ENCODE peak calls at places on chromosomes 7 and 10, in seven cellular contexts. Y is activated T-cell treated with anti-CD3 and anti-CD28 coated beads for 1 hour; V is GM13976; F is NCI-H82; L is OCI-LY7; G is activated naive CD4-positive, alpha-beta T cell; N is Caco-2. D is an unnamed sample.
A peak's percentile ranks its signal among the peaks of the same experiment; 100 is the strongest.

GRCh38 chr7:98051118-98051744 is 55.4 kb upstream of the LMTK2 start:
- DNase-seq in Y (peak; percentile 39), V (peak; percentile 44), F (peak; percentile 54), L (peak; percentile 59), G (peak; percentile 21), N (peak; percentile 78), D (peak; percentile 50)

GRCh38 chr10:16817125-16818019 is at the start of gene RSU1:
- DNase-seq in Y (peak; percentile 99), V (peak; percentile 98), F (peak; percentile 99), L (peak; percentile 99), G (peak; percentile 100), N (peak; percentile 100), D (peak; percentile 98)

GRCh38 chr10:49628599-49628998 is 14.8 kb downstream of the CHAT start:
- DNase-seq in Y (no peak), V (no peak), F (no peak), L (no peak), G (no peak), N (no peak), D (no peak)

GRCh38 chr7:121372376-121373024 is 23.6 kb downstream of the FAM3C start:
- DNase-seq in Y (no peak), V (peak; percentile 53), F (no peak), L (peak; percentile 59), G (no peak), N (no peak), D (peak; percentile 29)

GRCh38 chr10:107971973-107972372 is 807.5 kb upstream of the SORCS1 start:
- DNase-seq in Y (no peak), V (no peak), F (no peak), L (no peak), G (no peak), N (no peak), D (no peak)

GRCh38 chr7:116859323-116859722 is 3.1 kb upstream of the CAPZA2 start:
- DNase-seq in Y (no peak), V (no peak), F (no peak), L (no peak), G (no peak), N (no peak), D (no peak)

GRCh38 chr10:92240289-92241157 is 50.4 kb downstream of the CPEB3 start:
- DNase-seq in Y (peak; percentile 9), V (peak; percentile 67), F (peak; percentile 74), L (peak; percentile 79), G (no peak), N (peak; percentile 42), D (peak; percentile 80)

GRCh38 chr7:106679153-106679931 is 18.4 kb upstream of the CCDC71L start:
- DNase-seq in Y (no peak), V (peak; percentile 42), F (no peak), L (no peak), G (no peak), N (no peak), D (no peak)

GRCh38 chr10:87864497-87865059 is 1.2 kb downstream of the PTEN start:
- DNase-seq in Y (no peak), V (no peak), F (peak; percentile 58), L (peak; percentile 60), G (no peak), N (peak; percentile 11), D (no peak)

GRCh38 chr10:122056431-122057094 is 67.6 kb downstream of the TACC2 start:
- DNase-seq in Y (no peak), V (no peak), F (no peak), L (no peak), G (no peak), N (no peak), D (no peak)

GRCh38 chr7:112437038-112437437 is 13.2 kb upstream of the IFRD1 start:
- DNase-seq in Y (no peak), V (no peak), F (no peak), L (no peak), G (no peak), N (no peak), D (no peak)

GRCh38 chr10:91347529-91347928 is 62.6 kb upstream of the HECTD2 start:
- DNase-seq in Y (no peak), V (no peak), F (no peak), L (no peak), G (no peak), N (no peak), D (no peak)

GRCh38 chr7:155414508-155414907 is 43.4 kb upstream of the EN2 start:
- DNase-seq in Y (no peak), V (no peak), F (no peak), L (peak; percentile 5), G (no peak), N (no peak), D (no peak)

GRCh38 chr10:119737827-119738226 is 12.0 kb downstream of the INPP5F start:
- DNase-seq in Y (no peak), V (no peak), F (peak; percentile 80), L (no peak), G (no peak), N (peak; percentile 52), D (no peak)

GRCh38 chr10:22314852-22315251 is 1.3 kb upstream of the COMMD3 start:
- DNase-seq in Y (no peak), V (no peak), F (peak; percentile 10), L (no peak), G (no peak), N (no peak), D (no peak)

GRCh38 chr7:19352271-19352670 is 207.1 kb upstream of the FERD3L start:
- DNase-seq in Y (no peak), V (no peak), F (no peak), L (no peak), G (no peak), N (no peak), D (no peak)

GRCh38 chr7:44124822-44125202 is 1.5 kb upstream of the POLD2 start:
- DNase-seq in Y (no peak), V (no peak), F (no peak), L (no peak), G (no peak), N (no peak), D (no peak)

GRCh38 chr7:51700593-51701215 is 384.1 kb upstream of the COBL start:
- DNase-seq in Y (no peak), V (no peak), F (peak; percentile 47), L (no peak), G (no peak), N (no peak), D (no peak)

GRCh38 chr7:155667241-155667849 is 22.9 kb downstream of the RBM33 start:
- DNase-seq in Y (no peak), V (no peak), F (no peak), L (no peak), G (no peak), N (no peak), D (no peak)

GRCh38 chr7:75842836-75843446 is 29.3 kb upstream of the CCL24 start:
- DNase-seq in Y (no peak), V (peak; percentile 64), F (no peak), L (peak; percentile 14), G (no peak), N (no peak), D (no peak)

GRCh38 chr10:71033396-71033980 is 145.1 kb upstream of the PCBD1 start:
- DNase-seq in Y (no peak), V (no peak), F (no peak), L (no peak), G (no peak), N (no peak), D (no peak)

GRCh38 chr10:43045246-43045621 is 31.6 kb upstream of the RET start:
- DNase-seq in Y (no peak), V (no peak), F (no peak), L (no peak), G (no peak), N (no peak), D (no peak)

GRCh38 chr7:19020711-19021110 is 96.7 kb downstream of the TWIST1 start:
- DNase-seq in Y (no peak), V (no peak), F (no peak), L (no peak), G (no peak), N (no peak), D (no peak)

GRCh38 chr7:41847641-41848040 is 144.8 kb upstream of the INHBA start:
- DNase-seq in Y (no peak), V (no peak), F (no peak), L (no peak), G (no peak), N (no peak), D (no peak)

GRCh38 chr7:45224832-45225231 is 67.2 kb downstream of the RAMP3 start:
- DNase-seq in Y (no peak), V (no peak), F (no peak), L (no peak), G (no peak), N (peak; percentile 21), D (no peak)

GRCh38 chr10:99870051-99870730 is 87.8 kb downstream of the ABCC2 start:
- DNase-seq in Y (no peak), V (no peak), F (no peak), L (no peak), G (no peak), N (no peak), D (no peak)

GRCh38 chr7:23893172-23893941 is 183.3 kb downstream of the STK31 start:
- DNase-seq in Y (no peak), V (no peak), F (no peak), L (no peak), G (no peak), N (no peak), D (no peak)

GRCh38 chr10:103765981-103766380 is 89.4 kb downstream of the SH3PXD2A start:
- DNase-seq in Y (peak; percentile 79), V (no peak), F (no peak), L (peak; percentile 28), G (peak; percentile 70), N (no peak), D (no peak)

GRCh38 chr7:32045228-32045627 is 25.0 kb downstream of the PDE1C start:
- DNase-seq in Y (no peak), V (no peak), F (no peak), L (no peak), G (no peak), N (no peak), D (no peak)

GRCh38 chr7:122143376-122143750 is 686 bp downstream of the AASS start:
- DNase-seq in Y (no peak), V (peak; percentile 20), F (peak; percentile 46), L (no peak), G (no peak), N (no peak), D (no peak)

GRCh38 chr10:34681933-34682332 is 133.2 kb downstream of the PARD3 start:
- DNase-seq in Y (no peak), V (no peak), F (no peak), L (no peak), G (no peak), N (no peak), D (no peak)

GRCh38 chr7:141003172-141004080 is 11.3 kb downstream of the MRPS33 start:
- DNase-seq in Y (no peak), V (no peak), F (no peak), L (no peak), G (no peak), N (peak; percentile 20), D (no peak)

GRCh38 chr7:1611708-1612241 is 41.9 kb upstream of the PSMG3 start:
- DNase-seq in Y (no peak), V (no peak), F (peak; percentile 96), L (no peak), G (no peak), N (no peak), D (no peak)

GRCh38 chr7:75884401-75884800 is 5.6 kb downstream of the RHBDD2 start:
- DNase-seq in Y (no peak), V (no peak), F (peak; percentile 55), L (no peak), G (no peak), N (no peak), D (no peak)

GRCh38 chr10:69497235-69497561 is 45.9 kb downstream of the TSPAN15 start:
- DNase-seq in Y (no peak), V (no peak), F (no peak), L (no peak), G (no peak), N (no peak), D (no peak)

D was measured in germinal center.